ENCODE peak calls at places on chromosomes 4 and X, in six cellular contexts. O, N, G, A, H and J are unnamed samples.
A peak's percentile ranks its signal among the peaks of the same experiment; 100 is the strongest.

GRCh38 chr4:174198396-174199179 is 84.9 kb downstream of the FBXO8 start:
- DNase-seq in H (no peak), A (no peak), N (peak; percentile 80), O (no peak), G (no peak), J (no peak)

GRCh38 chr4:67712650-67713530 is 11.9 kb upstream of the UBA6 start:
- DNase-seq in N (no peak), O (no peak), H (no peak), G (no peak), A (no peak), J (no peak)

GRCh38 chr4:115906428-115906827 is 793.0 kb upstream of the NDST4 start:
- DNase-seq in H (no peak), A (no peak), G (no peak), N (no peak), O (no peak), J (no peak)

GRCh38 chr4:79198886-79199591 is 126.8 kb downstream of the NAA11 start:
- DNase-seq in G (no peak), A (no peak), H (no peak), O (no peak), N (no peak), J (no peak)

GRCh38 chrX:109954333-109954732 is 48.6 kb upstream of the TMEM164 start:
- DNase-seq in H (no peak), G (no peak), A (no peak), O (no peak), N (peak; percentile 39), J (no peak)

GRCh38 chrX:16696956-16697355 is 15.5 kb downstream of the CTPS2 start:
- DNase-seq in G (no peak), H (no peak), N (no peak), A (no peak), O (no peak), J (no peak)

GRCh38 chrX:19332983-19333382 is 10.7 kb upstream of the PDHA1 start:
- DNase-seq in G (no peak), H (no peak), N (peak; percentile 12), A (peak; percentile 9), O (peak; percentile 66), J (no peak)

GRCh38 chr4:101169044-101170014 is 178.0 kb downstream of the PPP3CA start:
- DNase-seq in A (peak; percentile 73), H (no peak), N (peak; percentile 41), G (peak; percentile 83), O (peak; percentile 54), J (no peak)

GRCh38 chrX:82677281-82677680 is 830.8 kb upstream of the POU3F4 start:
- DNase-seq in H (no peak), A (no peak), O (no peak), G (no peak), N (no peak), J (no peak)

GRCh38 chrX:111100191-111100590 is 4.2 kb downstream of the PAK3 start:
- DNase-seq in A (no peak), O (no peak), H (no peak), G (no peak), N (peak; percentile 72), J (no peak)

GRCh38 chr4:173827707-173828106 is 297.7 kb upstream of the HAND2 start:
- DNase-seq in H (no peak), O (no peak), A (no peak), G (no peak), N (no peak), J (no peak)

GRCh38 chrX:114178126-114178525 is 405.8 kb upstream of the HTR2C start:
- DNase-seq in O (no peak), G (no peak), N (no peak), A (no peak), H (no peak), J (no peak)

GRCh38 chrX:44580466-44580865 is 37.8 kb upstream of the FUNDC1 start:
- DNase-seq in G (no peak), O (no peak), A (no peak), N (peak; percentile 2), H (no peak), J (no peak)

GRCh38 chrX:67604979-67605703 is 61.3 kb downstream of the AR start:
- DNase-seq in O (no peak), A (no peak), G (no peak), H (no peak), N (peak; percentile 67), J (no peak)

GRCh38 chr4:108148316-108148715 is 20.4 kb downstream of the LEF1 start:
- DNase-seq in A (no peak), G (no peak), H (no peak), O (peak; percentile 67), N (no peak), J (no peak)

GRCh38 chr4:178970433-178971140 is 1528.3 kb upstream of the AGA start:
- DNase-seq in H (no peak), N (no peak), O (no peak), A (no peak), G (no peak), J (no peak)

GRCh38 chr4:157014621-157015591 is 43.3 kb upstream of the PDGFC start:
- DNase-seq in O (no peak), N (peak; percentile 74), G (no peak), A (no peak), H (no peak), J (no peak)

GRCh38 chr4:112075129-112075753 is 70.0 kb upstream of the FAM241A start:
- DNase-seq in O (peak; percentile 31), N (peak; percentile 60), G (no peak), A (no peak), H (no peak), J (no peak)

GRCh38 chr4:184347251-184348239 is 126.8 kb downstream of the IRF2 start:
- DNase-seq in O (no peak), N (peak; percentile 53), H (no peak), G (peak; percentile 67), A (no peak), J (no peak)

GRCh38 chrX:46040001-46040400 is 505.2 kb downstream of the ZNF674 start:
- DNase-seq in O (no peak), G (no peak), A (no peak), N (no peak), H (no peak), J (no peak)

GRCh38 chrX:109992203-109992602 is 10.7 kb upstream of the TMEM164 start:
- DNase-seq in A (no peak), G (no peak), N (no peak), H (no peak), O (no peak), J (no peak)

GRCh38 chrX:121254336-121254735 is 206.9 kb downstream of the GLUD2 start:
- DNase-seq in H (no peak), G (no peak), N (no peak), A (no peak), O (no peak), J (no peak)

GRCh38 chrX:15564981-15565579 is 35.7 kb downstream of the ACE2 start:
- DNase-seq in H (peak; percentile 53), N (peak; percentile 52), A (peak; percentile 18), O (peak; percentile 12), G (peak; percentile 82), J (no peak)

GRCh38 chr4:99633772-99634171 is 23.9 kb downstream of the C4orf54 start:
- DNase-seq in A (no peak), H (no peak), O (no peak), G (no peak), N (no peak), J (no peak)

GRCh38 chrX:68934421-68934820 is 105.6 kb downstream of the EFNB1 start:
- DNase-seq in G (no peak), H (no peak), N (no peak), O (no peak), A (no peak), J (no peak)

GRCh38 chrX:75038925-75039324 is 113.7 kb upstream of the NEXMIF start:
- DNase-seq in H (no peak), N (no peak), A (no peak), O (no peak), G (no peak), J (no peak)

GRCh38 chrX:120453985-120454384 is 15.1 kb downstream of the LAMP2 start:
- DNase-seq in O (no peak), N (no peak), H (no peak), A (no peak), G (no peak), J (no peak)

GRCh38 chr4:13364653-13365052 is 119.5 kb downstream of the RAB28 start:
- DNase-seq in A (no peak), N (no peak), O (no peak), G (no peak), H (no peak), J (no peak)